ENCODE peak calls at places on chromosomes 6 and 20, in ten cellular contexts. V is mammary epithelial cell, P is ovary, Y is foreskin fibroblast, Q is IMR-90, U is A673, L is uterus, R is vagina, I is spleen, M is lower lobe of right lung. N is an unnamed sample.

GRCh38 chr20:41649489-41649888 is 31.3 kb upstream of the CHD6 start:
- DNase-seq in P (no peak), L (no peak), Q (no peak), V (no peak), R (no peak), U (no peak), I (no peak), Y (no peak), M (no peak), N (no peak)

GRCh38 chr6:150354754-150355571 is 13.8 kb upstream of the IYD start:
- DNase-seq in L (peak; percentile 31), M (no peak), U (no peak), Y (no peak), P (no peak), Q (peak; percentile 6), V (no peak), I (no peak), R (no peak), N (no peak)

GRCh38 chr20:10094566-10095173 is 59.9 kb downstream of the ANKEF1 start:
- DNase-seq in P (no peak), Q (no peak), U (no peak), V (no peak), M (no peak), Y (peak; percentile 54), L (no peak), I (no peak), R (no peak), N (peak; percentile 26)

GRCh38 chr6:47977314-47977713 is 133.7 kb downstream of the PTCHD4 start:
- DNase-seq in R (no peak), I (no peak), Y (peak; percentile 2), V (no peak), U (no peak), P (no peak), Q (no peak), M (no peak), L (no peak), N (no peak)

GRCh38 chr6:139839506-139840156 is 465.2 kb upstream of the CITED2 start:
- DNase-seq in V (no peak), P (no peak), I (peak; percentile 70), U (no peak), R (no peak), L (peak; percentile 22), Y (peak; percentile 76), Q (no peak), M (peak; percentile 69), N (peak; percentile 23)

GRCh38 chr20:61608275-61609085 is 356.4 kb downstream of the CDH4 start:
- DNase-seq in P (no peak), R (no peak), Q (peak; percentile 31), L (no peak), I (no peak), V (peak; percentile 23), U (peak; percentile 15), Y (peak; percentile 18), M (peak; percentile 18), N (peak; percentile 15)

GRCh38 chr20:8073024-8073832 is 53.7 kb upstream of the TMX4 start:
- DNase-seq in V (peak; percentile 71), P (no peak), Q (peak; percentile 90), L (no peak), I (no peak), R (no peak), U (peak; percentile 50), M (no peak), Y (peak; percentile 80), N (peak; percentile 77)

GRCh38 chr6:693737-694038 is 749 bp upstream of the EXOC2 start:
- DNase-seq in I (no peak), U (no peak), L (no peak), Q (no peak), V (no peak), R (no peak), P (peak; percentile 24), Y (no peak), M (no peak), N (no peak)

GRCh38 chr6:79570129-79570801 is 33.0 kb upstream of the LCA5 start:
- DNase-seq in Y (peak; percentile 52), Q (peak; percentile 72), M (no peak), P (no peak), V (peak; percentile 73), L (peak; percentile 32), U (no peak), I (no peak), R (no peak), N (peak; percentile 80)

GRCh38 chr6:43481075-43481474 is 3.7 kb downstream of the TJAP1 start:
- DNase-seq in L (no peak), R (no peak), V (peak; percentile 79), U (no peak), M (no peak), Y (peak; percentile 44), P (no peak), Q (no peak), I (no peak), N (peak; percentile 94)

GRCh38 chr6:41901882-41902519 is 6.8 kb upstream of the USP49 start:
- DNase-seq in R (no peak), Q (peak; percentile 16), M (no peak), Y (peak; percentile 45), V (no peak), L (no peak), P (no peak), I (no peak), U (peak; percentile 11), N (no peak)

GRCh38 chr6:14270925-14271791 is 153.6 kb downstream of the CD83 start:
- DNase-seq in I (no peak), Y (peak; percentile 76), Q (peak; percentile 74), R (peak; percentile 99), L (no peak), P (no peak), U (no peak), M (peak; percentile 45), V (peak; percentile 100), N (peak; percentile 100)

GRCh38 chr6:17504005-17504404 is 96.1 kb upstream of the FAM8A1 start:
- DNase-seq in I (no peak), L (no peak), U (no peak), R (no peak), M (no peak), Y (no peak), V (no peak), Q (no peak), P (no peak), N (no peak)

GRCh38 chr6:17505767-17506280 is 94.3 kb upstream of the FAM8A1 start:
- DNase-seq in U (no peak), L (no peak), M (no peak), Q (peak; percentile 67), V (no peak), R (no peak), P (no peak), Y (peak; percentile 65), I (no peak), N (peak; percentile 21)

GRCh38 chr6:17506962-17507361 is 93.1 kb upstream of the FAM8A1 start:
- DNase-seq in Q (no peak), I (no peak), Y (no peak), L (no peak), P (no peak), U (no peak), M (no peak), R (no peak), V (no peak), N (no peak)

GRCh38 chr6:17506531-17506930 is 93.6 kb upstream of the FAM8A1 start:
- DNase-seq in M (no peak), L (no peak), Y (no peak), Q (no peak), R (no peak), V (no peak), U (no peak), P (no peak), I (no peak), N (no peak)

GRCh38 chr6:17505062-17505476 is 95.0 kb upstream of the FAM8A1 start:
- DNase-seq in I (no peak), Y (peak; percentile 44), Q (peak; percentile 34), R (no peak), U (peak; percentile 28), P (no peak), M (no peak), V (no peak), L (no peak), N (peak; percentile 48)
- TF ChIP-seq CTCF in I (no peak), Y (peak; percentile 21), Q (peak; percentile 41), R (no peak), U (peak; percentile 47), P (no peak), M (no peak), V (peak; percentile 42), L (no peak), N (peak; percentile 42)

GRCh38 chr6:74853991-74854390 is 351.9 kb downstream of the COL12A1 start:
- DNase-seq in Y (no peak), M (no peak), U (no peak), P (no peak), Q (no peak), V (no peak), I (no peak), L (no peak), R (no peak), N (no peak)

GRCh38 chr6:74851598-74851997 is 354.3 kb downstream of the COL12A1 start:
- DNase-seq in U (no peak), P (no peak), I (no peak), V (no peak), Y (peak; percentile 85), L (no peak), R (no peak), Q (peak; percentile 60), M (no peak), N (no peak)

GRCh38 chr6:74857157-74857556 is 348.7 kb downstream of the COL12A1 start:
- DNase-seq in L (no peak), V (no peak), U (no peak), M (no peak), Y (no peak), I (no peak), Q (no peak), R (no peak), P (no peak), N (no peak)
- H3K4me3 ChIP-seq in L (no peak overlapping the region), V (no peak overlapping the region), U (no peak overlapping the region), M (no peak overlapping the region), Y (no peak overlapping the region), I (no peak overlapping the region), Q (no peak overlapping the region), R (no peak overlapping the region), P (no peak overlapping the region), N (no peak overlapping the region)

GRCh38 chr6:167255918-167256553 is 35.1 kb upstream of the UNC93A start:
- DNase-seq in U (no peak), Y (no peak), V (no peak), Q (no peak), I (no peak), P (no peak), L (no peak), M (no peak), R (no peak), N (no peak)
- TF ChIP-seq CTCF in U (peak; percentile 29), Y (no peak), V (no peak), Q (no peak), I (no peak), P (no peak), L (no peak), M (no peak), R (no peak), N (no peak)

DNA sequence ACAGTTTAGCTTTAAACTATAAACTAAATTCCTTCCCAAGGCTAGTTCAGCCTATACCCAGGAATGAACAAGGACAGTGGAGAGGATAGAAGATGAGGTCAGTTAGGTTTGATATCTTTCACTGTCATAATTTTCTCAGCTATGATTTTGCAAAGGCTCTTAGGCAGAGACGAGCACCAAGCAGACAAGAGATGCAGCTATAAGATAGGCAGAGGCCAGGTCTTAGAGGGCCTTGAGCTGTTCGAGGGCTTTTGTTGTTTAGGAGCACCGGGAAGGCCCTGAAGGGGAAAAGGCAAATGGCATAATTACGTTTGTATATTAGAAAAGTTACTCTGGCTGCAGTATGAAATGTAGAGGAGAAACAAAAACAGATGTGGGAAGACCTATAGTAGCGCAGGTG is 59.8 kb downstream of the DOP1A start:
- DNase-seq in R (no peak), U (no peak), Y (no peak), L (no peak), Q (no peak), P (no peak), I (no peak), V (no peak), M (no peak), N (no peak)
- H3K4me3 ChIP-seq in R (no peak overlapping the region), U (no peak overlapping the region), Y (no peak overlapping the region), L (no peak overlapping the region), Q (no peak overlapping the region), P (no peak overlapping the region), I (no peak overlapping the region), V (no peak overlapping the region), M (no peak overlapping the region), N (no peak overlapping the region)

N was measured in epithelial cell of esophagus.